ENCODE peak calls at places on chromosomes 6 and 20, in eight cellular contexts. One of them, this sample, is unnamed.

GRCh38 chr20:47334022-47334551 is 22.4 kb downstream of the ZMYND8 start:
- DNase-seq in OCI-LY7: no peak
- DNase-seq in nephron progenitor cell: no peak
- DNase-seq in tibial nerve: no peak
- DNase-seq in lower lobe of right lung: peak
- DNase-seq in mucosa of descending colon: no peak
- DNase-seq in AG10803: peak
- DNase-seq in Peyer's patch: peak
- DNase-seq in this sample: no peak

GRCh38 chr20:48659888-48660287 is 167.9 kb downstream of the PREX1 start:
- DNase-seq in OCI-LY7: no peak
- DNase-seq in mucosa of descending colon: no peak
- DNase-seq in tibial nerve: no peak
- DNase-seq in nephron progenitor cell: no peak
- DNase-seq in AG10803: peak
- DNase-seq in Peyer's patch: no peak
- DNase-seq in lower lobe of right lung: no peak
- DNase-seq in this sample: no peak

GRCh38 chr20:62021794-62022419 is 43.8 kb downstream of the TAF4 start:
- DNase-seq in tibial nerve: no peak
- DNase-seq in mucosa of descending colon: no peak
- DNase-seq in AG10803: no peak
- DNase-seq in nephron progenitor cell: no peak
- DNase-seq in lower lobe of right lung: peak
- DNase-seq in OCI-LY7: no peak
- DNase-seq in Peyer's patch: no peak
- DNase-seq in this sample: no peak

GRCh38 chr6:125858427-125859320 is 67.9 kb downstream of the NCOA7 start:
- DNase-seq in AG10803: peak
- DNase-seq in OCI-LY7: no peak
- DNase-seq in nephron progenitor cell: peak
- DNase-seq in Peyer's patch: peak
- DNase-seq in tibial nerve: peak
- DNase-seq in mucosa of descending colon: peak
- DNase-seq in lower lobe of right lung: no peak
- DNase-seq in this sample: peak

GRCh38 chr20:47489448-47489872 is 12.2 kb upstream of the NCOA3 start:
- DNase-seq in tibial nerve: no peak
- DNase-seq in OCI-LY7: peak
- DNase-seq in AG10803: no peak
- DNase-seq in nephron progenitor cell: no peak
- DNase-seq in Peyer's patch: peak
- DNase-seq in lower lobe of right lung: peak
- DNase-seq in mucosa of descending colon: no peak
- DNase-seq in this sample: no peak

GRCh38 chr20:36155991-36156390 is 1.5 kb downstream of the EPB41L1 start:
- DNase-seq in tibial nerve: no peak
- DNase-seq in lower lobe of right lung: no peak
- DNase-seq in OCI-LY7: no peak
- DNase-seq in AG10803: no peak
- DNase-seq in mucosa of descending colon: no peak
- DNase-seq in Peyer's patch: no peak
- DNase-seq in nephron progenitor cell: no peak
- DNase-seq in this sample: no peak

GRCh38 chr6:37244430-37245310 is 12.9 kb upstream of the TBC1D22B start:
- DNase-seq in nephron progenitor cell: no peak
- DNase-seq in lower lobe of right lung: peak
- DNase-seq in tibial nerve: peak
- DNase-seq in mucosa of descending colon: peak
- DNase-seq in AG10803: peak
- DNase-seq in Peyer's patch: peak
- DNase-seq in OCI-LY7: no peak
- DNase-seq in this sample: no peak

GRCh38 chr20:8756410-8756809 is 312.5 kb upstream of the PLCB4 start:
- DNase-seq in nephron progenitor cell: no peak
- DNase-seq in OCI-LY7: no peak
- DNase-seq in lower lobe of right lung: no peak
- DNase-seq in tibial nerve: no peak
- DNase-seq in mucosa of descending colon: no peak
- DNase-seq in AG10803: peak
- DNase-seq in Peyer's patch: no peak
- DNase-seq in this sample: no peak

GRCh38 chr6:114524081-114524480 is 181.3 kb upstream of the HS3ST5 start:
- DNase-seq in mucosa of descending colon: no peak
- DNase-seq in tibial nerve: no peak
- DNase-seq in OCI-LY7: no peak
- DNase-seq in Peyer's patch: no peak
- DNase-seq in AG10803: no peak
- DNase-seq in lower lobe of right lung: no peak
- DNase-seq in nephron progenitor cell: no peak
- DNase-seq in this sample: no peak

GRCh38 chr6:87155920-87156600 is 695 bp downstream of the ZNF292 start:
- DNase-seq in AG10803: peak
- DNase-seq in mucosa of descending colon: peak
- DNase-seq in Peyer's patch: peak
- DNase-seq in lower lobe of right lung: peak
- DNase-seq in nephron progenitor cell: peak
- DNase-seq in tibial nerve: peak
- DNase-seq in OCI-LY7: peak
- DNase-seq in this sample: peak

GRCh38 chr6:8175046-8175777 is 72.9 kb upstream of the EEF1E1 start:
- DNase-seq in tibial nerve: no peak
- DNase-seq in OCI-LY7: no peak
- DNase-seq in Peyer's patch: no peak
- DNase-seq in mucosa of descending colon: no peak
- DNase-seq in AG10803: no peak
- DNase-seq in lower lobe of right lung: no peak
- DNase-seq in nephron progenitor cell: no peak
- DNase-seq in this sample: no peak

GRCh38 chr6:168908166-168908565 is 345.5 kb downstream of the THBS2 start:
- DNase-seq in OCI-LY7: no peak
- DNase-seq in tibial nerve: no peak
- DNase-seq in mucosa of descending colon: no peak
- DNase-seq in lower lobe of right lung: no peak
- DNase-seq in AG10803: peak
- DNase-seq in Peyer's patch: no peak
- DNase-seq in nephron progenitor cell: no peak
- DNase-seq in this sample: no peak

GRCh38 chr6:164124473-164124872 is 710.0 kb downstream of the QKI start:
- DNase-seq in tibial nerve: no peak
- DNase-seq in AG10803: no peak
- DNase-seq in nephron progenitor cell: no peak
- DNase-seq in OCI-LY7: no peak
- DNase-seq in lower lobe of right lung: no peak
- DNase-seq in mucosa of descending colon: no peak
- DNase-seq in Peyer's patch: no peak
- DNase-seq in this sample: no peak

GRCh38 chr20:63594043-63594561 is 20.1 kb upstream of the HELZ2 start:
- DNase-seq in lower lobe of right lung: no peak
- DNase-seq in OCI-LY7: no peak
- DNase-seq in mucosa of descending colon: no peak
- DNase-seq in AG10803: peak
- DNase-seq in nephron progenitor cell: no peak
- DNase-seq in tibial nerve: peak
- DNase-seq in Peyer's patch: no peak
- DNase-seq in this sample: no peak

GRCh38 chr6:158764941-158765340 is 54.2 kb downstream of the EZR start:
- DNase-seq in OCI-LY7: no peak
- DNase-seq in mucosa of descending colon: no peak
- DNase-seq in nephron progenitor cell: no peak
- DNase-seq in Peyer's patch: peak
- DNase-seq in tibial nerve: no peak
- DNase-seq in lower lobe of right lung: no peak
- DNase-seq in AG10803: no peak
- DNase-seq in this sample: no peak

DNA sequence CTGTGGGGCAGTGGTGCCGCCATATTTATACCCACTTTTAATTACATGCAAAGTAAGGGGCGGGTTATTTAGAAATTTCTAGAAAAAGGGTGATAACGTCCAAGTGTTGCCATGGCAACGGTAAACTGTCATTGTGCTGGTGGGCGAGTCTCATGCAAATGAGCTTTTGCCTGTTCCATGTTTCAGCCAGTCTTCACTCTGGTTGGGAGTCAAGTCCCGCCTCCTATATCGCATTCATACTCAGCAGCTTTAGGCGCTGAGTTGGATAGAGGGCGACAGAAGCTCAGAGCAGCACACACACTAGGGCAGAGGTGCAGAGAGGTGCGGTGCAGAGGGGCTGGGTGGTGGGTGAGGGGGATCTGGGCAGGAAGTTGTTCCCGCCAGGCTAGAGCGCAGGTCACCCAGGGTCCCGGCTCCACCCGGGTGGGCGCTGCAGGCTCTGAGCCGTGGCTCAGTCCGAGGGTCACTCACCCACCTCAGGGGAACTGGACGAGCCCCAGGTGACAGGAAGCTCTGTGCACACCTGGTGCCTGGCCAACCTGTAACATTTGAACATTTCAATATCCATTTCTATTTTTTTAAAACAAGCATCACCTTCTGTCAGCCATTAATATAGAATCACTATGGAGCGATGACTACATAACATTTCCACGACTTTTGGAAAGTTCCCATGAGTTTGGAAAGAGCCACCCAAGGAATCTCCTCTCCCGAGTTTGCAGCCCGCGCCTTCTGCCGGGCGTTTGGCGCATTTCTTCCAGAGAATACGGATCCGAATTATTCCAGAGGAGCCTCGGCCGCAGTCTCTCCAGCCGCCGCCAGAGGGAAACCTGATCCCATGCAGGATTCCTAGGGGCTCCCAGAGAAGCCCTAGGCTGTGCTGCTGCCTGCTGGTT is 89.1 kb upstream of the PHACTR3 start:
- DNase-seq in Peyer's patch: peak
- DNase-seq in mucosa of descending colon: peak
- DNase-seq in AG10803: peak
- DNase-seq in lower lobe of right lung: peak
- DNase-seq in nephron progenitor cell: peak
- DNase-seq in OCI-LY7: peak
- DNase-seq in tibial nerve: peak
- DNase-seq in this sample: no peak
- TF ChIP-seq CTCF in Peyer's patch: no peak
- TF ChIP-seq CTCF in mucosa of descending colon: peak
- TF ChIP-seq CTCF in AG10803: peak
- TF ChIP-seq CTCF in lower lobe of right lung: peak
- TF ChIP-seq CTCF in nephron progenitor cell: peak
- TF ChIP-seq CTCF in OCI-LY7: peak
- TF ChIP-seq CTCF in tibial nerve: peak
- TF ChIP-seq CTCF in this sample: no peak

GRCh38 chr6:78302411-78302810 is 564.9 kb upstream of the IRAK1BP1 start:
- DNase-seq in lower lobe of right lung: no peak
- DNase-seq in AG10803: no peak
- DNase-seq in OCI-LY7: no peak
- DNase-seq in Peyer's patch: no peak
- DNase-seq in tibial nerve: no peak
- DNase-seq in nephron progenitor cell: no peak
- DNase-seq in mucosa of descending colon: no peak
- DNase-seq in this sample: no peak

GRCh38 chr6:78308025-78308424 is 559.3 kb upstream of the IRAK1BP1 start:
- DNase-seq in lower lobe of right lung: no peak
- DNase-seq in OCI-LY7: no peak
- DNase-seq in tibial nerve: no peak
- DNase-seq in mucosa of descending colon: no peak
- DNase-seq in nephron progenitor cell: no peak
- DNase-seq in Peyer's patch: no peak
- DNase-seq in AG10803: no peak
- DNase-seq in this sample: no peak
- TF ChIP-seq CTCF in lower lobe of right lung: no peak
- TF ChIP-seq CTCF in OCI-LY7: peak
- TF ChIP-seq CTCF in tibial nerve: no peak
- TF ChIP-seq CTCF in mucosa of descending colon: no peak
- TF ChIP-seq CTCF in nephron progenitor cell: no peak
- TF ChIP-seq CTCF in Peyer's patch: no peak
- TF ChIP-seq CTCF in AG10803: no peak
- TF ChIP-seq CTCF in this sample: no peak

DNA sequence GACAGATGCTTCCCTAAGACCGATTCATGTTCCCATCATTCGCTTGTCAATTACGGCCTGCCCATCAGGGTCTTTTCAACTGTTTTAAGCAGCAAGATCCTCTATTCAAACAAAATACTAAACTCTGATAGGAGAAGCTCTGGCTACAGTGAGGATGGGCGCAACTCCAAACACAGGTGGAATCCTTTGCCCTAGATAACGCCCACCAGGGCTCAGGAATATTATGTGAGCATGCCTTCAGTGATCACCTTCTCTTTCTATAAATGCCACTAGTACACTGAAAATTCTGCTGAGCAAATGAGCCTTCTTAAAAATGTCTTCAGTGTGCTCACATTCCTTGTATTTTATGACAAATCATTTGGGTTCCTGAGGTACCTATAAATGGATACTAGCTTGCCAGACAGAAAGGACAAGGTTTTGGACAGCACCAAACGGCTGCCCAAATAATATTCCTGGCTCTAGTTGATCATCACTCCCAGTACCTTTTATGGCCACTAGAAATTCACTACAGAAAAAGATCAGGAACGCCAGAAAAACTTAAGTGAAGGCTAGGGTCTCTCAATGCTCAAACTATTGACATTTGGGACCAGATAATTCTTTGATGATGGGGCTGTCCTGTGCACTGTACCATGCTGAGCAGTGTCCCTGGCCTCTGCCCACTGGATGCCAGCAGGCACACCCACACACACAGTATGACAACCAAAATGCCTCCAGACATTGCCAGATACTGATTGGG is 13.1 kb downstream of the ZNF217 start:
- DNase-seq in mucosa of descending colon: no peak
- DNase-seq in lower lobe of right lung: no peak
- DNase-seq in nephron progenitor cell: no peak
- DNase-seq in AG10803: no peak
- DNase-seq in OCI-LY7: no peak
- DNase-seq in Peyer's patch: peak
- DNase-seq in tibial nerve: no peak
- DNase-seq in this sample: no peak
- TF ChIP-seq CTCF in mucosa of descending colon: no peak
- TF ChIP-seq CTCF in lower lobe of right lung: no peak
- TF ChIP-seq CTCF in nephron progenitor cell: no peak
- TF ChIP-seq CTCF in AG10803: peak
- TF ChIP-seq CTCF in OCI-LY7: peak
- TF ChIP-seq CTCF in Peyer's patch: no peak
- TF ChIP-seq CTCF in tibial nerve: peak
- TF ChIP-seq CTCF in this sample: no peak

DNA sequence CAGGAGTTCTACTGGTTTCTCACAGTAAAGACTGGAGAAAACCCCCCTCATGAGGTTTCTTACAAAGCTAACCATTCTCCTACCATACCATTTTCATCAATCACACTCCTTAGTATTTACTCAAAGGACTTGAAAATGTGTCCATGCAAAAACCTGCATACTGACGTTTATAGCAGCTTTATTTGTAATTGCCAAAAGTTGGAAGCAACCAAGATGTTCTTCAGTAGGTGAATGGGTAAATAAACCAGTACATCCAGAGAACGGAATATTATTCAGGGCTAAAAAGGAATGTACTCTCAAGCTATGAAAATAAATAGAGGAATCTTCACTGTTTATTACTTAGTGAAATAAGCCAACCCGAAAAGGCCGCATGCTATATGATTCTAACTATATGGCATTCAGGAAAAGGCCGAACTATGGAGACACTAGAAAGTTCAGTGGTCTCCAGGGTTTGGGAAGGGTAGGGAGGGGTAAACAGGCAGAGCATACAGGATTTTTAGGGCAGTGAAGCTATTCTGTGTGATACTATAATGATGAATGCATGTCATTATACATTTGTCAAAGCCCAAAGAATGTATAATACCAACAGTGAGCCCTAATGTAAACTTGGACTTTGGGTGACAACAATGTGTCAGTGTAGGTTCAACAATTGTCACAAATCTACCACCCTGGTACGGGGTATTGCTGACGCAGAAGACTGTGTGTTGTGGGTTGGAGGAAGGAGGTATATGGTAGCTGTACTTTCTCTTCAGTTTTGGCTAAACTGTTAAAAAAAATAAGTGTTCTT is 50.6 kb downstream of the SNX5 start:
- DNase-seq in mucosa of descending colon: no peak
- DNase-seq in lower lobe of right lung: no peak
- DNase-seq in OCI-LY7: no peak
- DNase-seq in Peyer's patch: no peak
- DNase-seq in nephron progenitor cell: no peak
- DNase-seq in tibial nerve: no peak
- DNase-seq in AG10803: no peak
- DNase-seq in this sample: no peak
- TF ChIP-seq CTCF in mucosa of descending colon: no peak
- TF ChIP-seq CTCF in lower lobe of right lung: no peak
- TF ChIP-seq CTCF in OCI-LY7: no peak
- TF ChIP-seq CTCF in Peyer's patch: no peak
- TF ChIP-seq CTCF in nephron progenitor cell: no peak
- TF ChIP-seq CTCF in tibial nerve: no peak
- TF ChIP-seq CTCF in AG10803: no peak
- TF ChIP-seq CTCF in this sample: no peak